ENCODE peak calls at places on chromosome 2, in five cellular contexts. D is ACHN, A is Calu3, L is PC-9, I is NB4. Y is an unnamed sample.

GRCh38 chr2:43174368-43175186 is 51.8 kb downstream of the ZFP36L2 start:
- DNase-seq in D (no peak), L (no peak), I (peak; percentile 82), A (no peak), Y (no peak)

GRCh38 chr2:102142829-102143449 is 393 bp downstream of the IL1R1 start:
- DNase-seq in D (no peak), I (peak; percentile 61), L (no peak), A (no peak), Y (no peak)

GRCh38 chr2:165793161-165793778 is 777 bp downstream of the GALNT3 start:
- DNase-seq in L (peak; percentile 36), D (no peak), I (peak; percentile 57), A (peak; percentile 49), Y (peak; percentile 44)

GRCh38 chr2:136212426-136213378 is 94.8 kb upstream of the CXCR4 start:
- DNase-seq in I (peak; percentile 48), D (no peak), A (no peak), L (no peak), Y (no peak)

GRCh38 chr2:224646242-224646846 is 61.2 kb upstream of the CUL3 start:
- DNase-seq in I (peak; percentile 67), A (peak; percentile 8), D (peak; percentile 44), L (no peak), Y (no peak)

GRCh38 chr2:197713271-197713670 is 8.1 kb downstream of the MARS2 start:
- DNase-seq in D (no peak), A (no peak), L (no peak), I (peak; percentile 10), Y (no peak)

GRCh38 chr2:161946489-161947107 is 127.4 kb downstream of the DPP4 start:
- DNase-seq in L (no peak), A (peak; percentile 34), I (peak; percentile 39), D (peak; percentile 54), Y (no peak)

GRCh38 chr2:138829326-138829725 is 49.1 kb upstream of the NXPH2 start:
- DNase-seq in A (peak; percentile 73), I (peak; percentile 60), L (peak; percentile 28), D (peak; percentile 47), Y (peak; percentile 42)

GRCh38 chr2:58601017-58601416 is 359.9 kb upstream of the FANCL start:
- DNase-seq in D (no peak), L (no peak), A (no peak), I (peak; percentile 12), Y (no peak)

GRCh38 chr2:21042958-21043743 is 722 bp downstream of the APOB start:
- DNase-seq in L (peak; percentile 45), I (peak; percentile 74), D (peak; percentile 47), A (peak; percentile 68), Y (peak; percentile 30)

GRCh38 chr2:190819835-190820234 is 60.8 kb upstream of the GLS start:
- DNase-seq in I (no peak), L (no peak), D (no peak), A (no peak), Y (no peak)

GRCh38 chr2:166972002-166972401 is 83.7 kb downstream of the XIRP2 start:
- DNase-seq in L (no peak), D (no peak), I (no peak), A (no peak), Y (no peak)

GRCh38 chr2:170821631-170822291 is 5.1 kb downstream of the GAD1 start:
- DNase-seq in A (no peak), L (no peak), D (no peak), I (no peak), Y (no peak)

GRCh38 chr2:232232915-232233314 is 145.6 kb upstream of the ALPP start:
- DNase-seq in D (no peak), A (no peak), L (no peak), I (no peak), Y (no peak)

GRCh38 chr2:232385660-232386489 is 7.3 kb downstream of the ALPP start:
- DNase-seq in A (peak; percentile 64), I (peak; percentile 24), L (peak; percentile 83), D (peak; percentile 67), Y (no peak)

GRCh38 chr2:231125272-231125671 is 430 bp upstream of the HTR2B start:
- DNase-seq in D (no peak), A (no peak), L (no peak), I (no peak), Y (no peak)

GRCh38 chr2:15957881-15958713 is 17.7 kb downstream of the MYCN start:
- DNase-seq in A (no peak), L (no peak), I (no peak), D (no peak), Y (no peak)

GRCh38 chr2:122999823-123000222 is 1025.3 kb upstream of the CNTNAP5 start:
- DNase-seq in A (no peak), D (no peak), L (no peak), I (no peak), Y (no peak)

GRCh38 chr2:118805061-118805690 is 42.3 kb downstream of the EN1 start:
- DNase-seq in I (no peak), A (no peak), D (no peak), L (no peak), Y (no peak)

GRCh38 chr2:44086639-44087036 is 82.0 kb upstream of the PPM1B start:
- DNase-seq in I (no peak), L (no peak), D (no peak), A (no peak), Y (no peak)

GRCh38 chr2:112714836-112715631 is 5.8 kb upstream of the NT5DC4 start:
- DNase-seq in I (no peak), A (peak; percentile 44), D (peak; percentile 79), L (peak; percentile 45), Y (no peak)

GRCh38 chr2:8482432-8482831 is 199.4 kb upstream of the ID2 start:
- DNase-seq in A (no peak), D (no peak), I (no peak), L (no peak), Y (no peak)

GRCh38 chr2:218963597-218963996 is 4.1 kb downstream of the CDK5R2 start:
- DNase-seq in D (no peak), I (no peak), A (no peak), L (no peak), Y (no peak)

GRCh38 chr2:24702800-24703199 is 90.4 kb downstream of the PTRHD1 start:
- DNase-seq in A (no peak), D (peak; percentile 10), L (no peak), I (no peak), Y (no peak)

GRCh38 chr2:218954541-218955300 is 4.7 kb upstream of the CDK5R2 start:
- DNase-seq in D (no peak), L (no peak), A (no peak), I (no peak), Y (no peak)

GRCh38 chr2:19350678-19351401 is 7.6 kb downstream of the OSR1 start:
- DNase-seq in I (no peak), A (no peak), L (no peak), D (no peak), Y (no peak)

GRCh38 chr2:9018534-9018933 is 15.1 kb upstream of the MBOAT2 start:
- DNase-seq in A (no peak), I (no peak), D (no peak), L (no peak), Y (no peak)

GRCh38 chr2:233817305-233817980 is 36.9 kb downstream of the HJURP start:
- DNase-seq in I (no peak), L (no peak), A (no peak), D (no peak), Y (no peak)

GRCh38 chr2:88765154-88765948 is 73.9 kb downstream of the RPIA start:
- DNase-seq in D (no peak), A (peak; percentile 10), I (no peak), L (no peak), Y (peak; percentile 91)

GRCh38 chr2:216259081-216259480 is 113.2 kb downstream of the MARCHF4 start:
- DNase-seq in L (no peak), I (no peak), A (no peak), D (no peak), Y (no peak)

GRCh38 chr2:187988348-187988747 is 303.3 kb upstream of the GULP1 start:
- DNase-seq in L (no peak), I (no peak), A (no peak), D (no peak), Y (no peak)

GRCh38 chr2:3494984-3495666 is 24.2 kb downstream of the ADI1 start:
- DNase-seq in L (no peak), I (no peak), A (no peak), D (no peak), Y (no peak)

GRCh38 chr2:102698369-102699111 is 63.3 kb upstream of the TMEM182 start:
- DNase-seq in D (no peak), L (no peak), I (no peak), A (no peak), Y (peak; percentile 8)

GRCh38 chr2:12549641-12550040 is 167.1 kb upstream of the TRIB2 start:
- DNase-seq in I (no peak), A (no peak), D (no peak), L (peak; percentile 5), Y (no peak)

GRCh38 chr2:234289789-234290188 is 207.1 kb downstream of the ARL4C start:
- DNase-seq in I (peak; percentile 12), D (no peak), A (no peak), L (no peak), Y (no peak)